ENCODE peak calls at places on chromosome 18, in five cellular contexts. One of them, this sample, is unnamed.

GRCh38 chr18:7982216-7982615 is 415.1 kb downstream of the PTPRM start:
- DNase-seq in AG09319: no peak
- DNase-seq in uterus: no peak
- DNase-seq in osteocyte: no peak
- DNase-seq in BJ: no peak
- DNase-seq in this sample: no peak

GRCh38 chr18:63505566-63506335 is 29.0 kb downstream of the SERPINB5 start:
- DNase-seq in AG09319: no peak
- DNase-seq in uterus: no peak
- DNase-seq in osteocyte: no peak
- DNase-seq in BJ: no peak
- DNase-seq in this sample: peak; percentile 40

GRCh38 chr18:45255142-45255890 is 360.0 kb upstream of the SLC14A2 start:
- DNase-seq in AG09319: peak; percentile 76
- DNase-seq in uterus: peak; percentile 70
- DNase-seq in osteocyte: no peak
- DNase-seq in BJ: peak; percentile 90
- DNase-seq in this sample: no peak

GRCh38 chr18:25284861-25285574 is 66.9 kb downstream of the ZNF521 start:
- DNase-seq in AG09319: peak; percentile 65
- DNase-seq in uterus: peak; percentile 61
- DNase-seq in osteocyte: no peak
- DNase-seq in BJ: peak; percentile 18
- DNase-seq in this sample: no peak

GRCh38 chr18:76806301-76806700 is 16.1 kb upstream of the ZNF236 start:
- DNase-seq in AG09319: no peak
- DNase-seq in uterus: no peak
- DNase-seq in osteocyte: no peak
- DNase-seq in BJ: no peak
- DNase-seq in this sample: no peak

GRCh38 chr18:55821219-55821618 is 233.2 kb upstream of the TCF4 start:
- DNase-seq in AG09319: no peak
- DNase-seq in uterus: no peak
- DNase-seq in osteocyte: no peak
- DNase-seq in BJ: no peak
- DNase-seq in this sample: no peak

GRCh38 chr18:11052800-11053199 is 96.6 kb downstream of the PIEZO2 start:
- DNase-seq in AG09319: no peak
- DNase-seq in uterus: no peak
- DNase-seq in osteocyte: no peak
- DNase-seq in BJ: no peak
- DNase-seq in this sample: no peak

GRCh38 chr18:63860536-63860930 is 27.0 kb upstream of the SERPINB2 start:
- DNase-seq in AG09319: no peak
- DNase-seq in uterus: no peak
- DNase-seq in osteocyte: no peak
- DNase-seq in BJ: no peak
- DNase-seq in this sample: no peak

GRCh38 chr18:37660658-37661057 is 95.1 kb upstream of the CELF4 start:
- DNase-seq in AG09319: no peak
- DNase-seq in uterus: no peak
- DNase-seq in osteocyte: peak; percentile 44
- DNase-seq in BJ: no peak
- DNase-seq in this sample: no peak

GRCh38 chr18:12443631-12444030 is 35.9 kb downstream of the PRELID3A start:
- DNase-seq in AG09319: no peak
- DNase-seq in uterus: no peak
- DNase-seq in osteocyte: no peak
- DNase-seq in BJ: no peak
- DNase-seq in this sample: no peak

GRCh38 chr18:58175122-58175687 is 131.2 kb downstream of the NEDD4L start:
- DNase-seq in AG09319: no peak
- DNase-seq in uterus: no peak
- DNase-seq in osteocyte: no peak
- DNase-seq in BJ: no peak
- DNase-seq in this sample: no peak
- TF ChIP-seq CTCF in AG09319: no peak
- TF ChIP-seq CTCF in uterus: no peak
- TF ChIP-seq CTCF in osteocyte: no peak
- TF ChIP-seq CTCF in BJ: no peak
- TF ChIP-seq CTCF in this sample: no peak

GRCh38 chr18:58881469-58881868 is 16.8 kb downstream of the ZNF532 start:
- DNase-seq in AG09319: no peak
- DNase-seq in uterus: no peak
- DNase-seq in osteocyte: no peak
- DNase-seq in BJ: no peak
- DNase-seq in this sample: no peak
- TF ChIP-seq CTCF in AG09319: no peak
- TF ChIP-seq CTCF in uterus: no peak
- TF ChIP-seq CTCF in osteocyte: no peak
- TF ChIP-seq CTCF in BJ: no peak
- TF ChIP-seq CTCF in this sample: no peak

DNA sequence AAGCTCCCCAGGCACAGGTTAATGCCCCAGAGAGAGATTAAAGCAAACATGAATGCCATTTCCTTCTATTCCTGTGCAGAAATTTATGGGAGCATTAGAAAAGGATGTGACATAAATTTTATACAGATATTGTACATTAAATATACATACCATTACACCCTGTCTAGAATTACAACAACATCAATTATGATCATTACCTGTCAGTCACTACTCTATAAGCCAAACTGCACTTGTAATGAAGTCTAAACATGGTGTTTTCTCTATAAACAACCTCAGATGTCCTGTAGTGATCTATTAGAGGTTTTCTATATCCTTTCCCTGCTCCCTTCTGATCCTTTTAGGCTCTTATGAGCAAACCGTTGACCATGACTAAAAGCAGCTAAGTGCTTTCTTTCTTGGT is 17.4 kb upstream of the GAREM1 start:
- DNase-seq in AG09319: no peak
- DNase-seq in uterus: no peak
- DNase-seq in osteocyte: no peak
- DNase-seq in BJ: no peak
- DNase-seq in this sample: no peak
- TF ChIP-seq CTCF in AG09319: no peak
- TF ChIP-seq CTCF in uterus: no peak
- TF ChIP-seq CTCF in osteocyte: no peak
- TF ChIP-seq CTCF in BJ: no peak
- TF ChIP-seq CTCF in this sample: no peak

GRCh38 chr18:1914489-1914888 is 656.8 kb downstream of the METTL4 start:
- DNase-seq in AG09319: no peak
- DNase-seq in uterus: no peak
- DNase-seq in osteocyte: no peak
- DNase-seq in BJ: no peak
- DNase-seq in this sample: no peak
- TF ChIP-seq CTCF in AG09319: no peak
- TF ChIP-seq CTCF in uterus: no peak
- TF ChIP-seq CTCF in osteocyte: no peak
- TF ChIP-seq CTCF in BJ: no peak
- TF ChIP-seq CTCF in this sample: no peak

GRCh38 chr18:13793819-13794218 is 30.1 kb upstream of the MC5R start:
- DNase-seq in AG09319: no peak
- DNase-seq in uterus: no peak
- DNase-seq in osteocyte: no peak
- DNase-seq in BJ: no peak
- DNase-seq in this sample: no peak
- TF ChIP-seq CTCF in AG09319: no peak
- TF ChIP-seq CTCF in uterus: no peak
- TF ChIP-seq CTCF in osteocyte: no peak
- TF ChIP-seq CTCF in BJ: no peak
- TF ChIP-seq CTCF in this sample: no peak

This sample was measured in GM20000.